ENCODE peak calls at places on chromosome 14, in nine cellular contexts. R, T, M, X, A, W, U, Y and B are unnamed samples.

GRCh38 chr14:47539065-47539464 is 136.3 kb downstream of the MDGA2 start:
- DNase-seq in R (peak; percentile 0), T (no peak), M (no peak), X (no peak), A (peak; percentile 45), W (no peak), U (peak; percentile 37), Y (no peak), B (no peak)

GRCh38 chr14:83556746-83557460 is 1973.0 kb upstream of the FLRT2 start:
- DNase-seq in R (peak; percentile 71), T (no peak), M (no peak), X (no peak), A (no peak), W (no peak), U (no peak), Y (no peak), B (no peak)

GRCh38 chr14:64112859-64113258 is 181.3 kb downstream of the ESR2 start:
- DNase-seq in R (no peak), T (no peak), M (no peak), X (peak; percentile 28), A (no peak), W (no peak), U (no peak), Y (no peak), B (no peak)

GRCh38 chr14:53278602-53279506 is 125.7 kb upstream of the DDHD1 start:
- DNase-seq in R (peak; percentile 76), T (no peak), M (no peak), X (no peak), A (no peak), W (no peak), U (no peak), Y (no peak), B (no peak)

GRCh38 chr14:44895716-44896115 is 66.0 kb downstream of the KLHL28 start:
- DNase-seq in R (peak; percentile 80), T (peak; percentile 37), M (no peak), X (no peak), A (no peak), W (no peak), U (no peak), Y (no peak), B (no peak)

GRCh38 chr14:88841741-88842140 is 17.3 kb downstream of the TTC8 start:
- DNase-seq in R (peak; percentile 31), T (no peak), M (no peak), X (no peak), A (no peak), W (no peak), U (no peak), Y (no peak), B (no peak)

GRCh38 chr14:42513837-42514236 is 907.2 kb downstream of the LRFN5 start:
- DNase-seq in R (no peak), T (no peak), M (no peak), X (no peak), A (no peak), W (no peak), U (no peak), Y (no peak), B (no peak)

GRCh38 chr14:101405171-101405883 is 156.0 kb upstream of the DIO3 start:
- DNase-seq in R (peak; percentile 58), T (no peak), M (no peak), X (no peak), A (no peak), W (no peak), U (no peak), Y (no peak), B (no peak)

GRCh38 chr14:23182372-23183014 is 967 bp downstream of the SLC7A8 start:
- DNase-seq in R (no peak), T (no peak), M (peak; percentile 66), X (peak; percentile 35), A (peak; percentile 89), W (peak; percentile 86), U (peak; percentile 38), Y (peak; percentile 12), B (no peak)

GRCh38 chr14:54577977-54578376 is 11.0 kb downstream of the SAMD4A start:
- DNase-seq in R (no peak), T (no peak), M (no peak), X (no peak), A (no peak), W (no peak), U (no peak), Y (no peak), B (no peak)

GRCh38 chr14:83133986-83134664 is 1600.5 kb upstream of the SEL1L start:
- DNase-seq in R (no peak), T (no peak), M (no peak), X (no peak), A (no peak), W (no peak), U (no peak), Y (no peak), B (no peak)

GRCh38 chr14:29927596-29928341 is at the start of gene PRKD1:
- DNase-seq in R (peak; percentile 63), T (peak; percentile 12), M (peak; percentile 70), X (peak; percentile 67), A (peak; percentile 30), W (peak; percentile 18), U (peak; percentile 81), Y (no peak), B (peak; percentile 90)

GRCh38 chr14:56884617-56885016 is 74.3 kb upstream of the OTX2 start:
- DNase-seq in R (no peak), T (no peak), M (no peak), X (no peak), A (peak; percentile 24), W (peak; percentile 82), U (peak; percentile 20), Y (no peak), B (no peak)

GRCh38 chr14:105090493-105091334 is 25.5 kb upstream of the GPR132 start:
- DNase-seq in R (peak; percentile 68), T (peak; percentile 68), M (peak; percentile 88), X (peak; percentile 88), A (peak; percentile 97), W (peak; percentile 77), U (peak; percentile 67), Y (peak; percentile 71), B (peak; percentile 94)

GRCh38 chr14:75283884-75284563 is 5.4 kb downstream of the FOS start:
- DNase-seq in R (no peak), T (no peak), M (peak; percentile 33), X (peak; percentile 30), A (peak; percentile 70), W (no peak), U (no peak), Y (no peak), B (no peak)

GRCh38 chr14:60178164-60178563 is 13.0 kb upstream of the DHRS7 start:
- DNase-seq in R (no peak), T (no peak), M (no peak), X (no peak), A (no peak), W (no peak), U (no peak), Y (no peak), B (no peak)

GRCh38 chr14:86847176-86847575 is 1145.8 kb downstream of the GALC start:
- DNase-seq in R (no peak), T (no peak), M (no peak), X (no peak), A (no peak), W (no peak), U (no peak), Y (no peak), B (no peak)

GRCh38 chr14:87888136-87888999 is 104.6 kb downstream of the GALC start:
- DNase-seq in R (peak; percentile 64), T (no peak), M (peak; percentile 62), X (peak; percentile 32), A (peak; percentile 64), W (no peak), U (no peak), Y (no peak), B (no peak)

GRCh38 chr14:64465208-64465821 is at the start of gene AKAP5:
- DNase-seq in R (no peak), T (no peak), M (peak; percentile 55), X (peak; percentile 41), A (peak; percentile 76), W (peak; percentile 68), U (peak; percentile 64), Y (no peak), B (peak; percentile 80)

GRCh38 chr14:30584058-30584630 is 25.2 kb downstream of the G2E3 start:
- DNase-seq in R (peak; percentile 5), T (no peak), M (no peak), X (no peak), A (no peak), W (no peak), U (no peak), Y (no peak), B (no peak)